ENCODE peak calls at places on chromosome 16, in ten cellular contexts. B, M, H, Y, O, R, V, G, S and W are unnamed samples.
A peak's percentile ranks its signal among the peaks of the same experiment; 100 is the strongest.

GRCh38 chr16:3581392-3581791 is 4.2 kb upstream of the NLRC3 start:
- DNase-seq in R (no peak), V (no peak), O (no peak), B (no peak), H (no peak), S (no peak), Y (no peak), G (no peak), M (no peak), W (no peak)

GRCh38 chr16:71870818-71871217 is 13.2 kb downstream of the ZNF821 start:
- DNase-seq in V (no peak), M (no peak), B (no peak), S (no peak), O (no peak), G (no peak), Y (no peak), R (no peak), H (no peak), W (no peak)

GRCh38 chr16:17828012-17828411 is 357.3 kb upstream of the XYLT1 start:
- DNase-seq in R (no peak), B (peak; percentile 79), S (no peak), H (no peak), M (no peak), Y (no peak), G (no peak), O (peak; percentile 92), V (no peak), W (no peak)

GRCh38 chr16:87293990-87294389 is 23.2 kb downstream of the C16orf95 start:
- DNase-seq in Y (no peak), V (no peak), S (no peak), O (no peak), R (no peak), B (no peak), G (no peak), M (no peak), H (no peak), W (no peak)

GRCh38 chr16:88703486-88704309 is 2.5 kb downstream of the RNF166 start:
- DNase-seq in S (no peak), G (peak; percentile 81), H (no peak), O (no peak), Y (no peak), V (peak; percentile 37), M (peak; percentile 63), B (no peak), R (peak; percentile 81), W (no peak)

GRCh38 chr16:64184156-64184555 is 937.7 kb downstream of the CDH11 start:
- DNase-seq in R (no peak), O (no peak), V (no peak), M (no peak), B (peak; percentile 61), Y (no peak), S (no peak), H (no peak), G (no peak), W (no peak)

GRCh38 chr16:56193951-56194726 is 2.9 kb downstream of the GNAO1 start:
- DNase-seq in H (peak; percentile 84), M (peak; percentile 38), Y (no peak), G (peak; percentile 87), R (peak; percentile 76), O (peak; percentile 57), B (peak; percentile 54), S (no peak), V (peak; percentile 54), W (peak; percentile 78)

GRCh38 chr16:46621006-46621629 is at the start of gene SHCBP1:
- DNase-seq in O (peak; percentile 71), Y (peak; percentile 92), G (peak; percentile 90), B (peak; percentile 86), S (peak; percentile 33), R (peak; percentile 56), V (peak; percentile 71), M (peak; percentile 36), H (peak; percentile 65), W (peak; percentile 46)

DNA sequence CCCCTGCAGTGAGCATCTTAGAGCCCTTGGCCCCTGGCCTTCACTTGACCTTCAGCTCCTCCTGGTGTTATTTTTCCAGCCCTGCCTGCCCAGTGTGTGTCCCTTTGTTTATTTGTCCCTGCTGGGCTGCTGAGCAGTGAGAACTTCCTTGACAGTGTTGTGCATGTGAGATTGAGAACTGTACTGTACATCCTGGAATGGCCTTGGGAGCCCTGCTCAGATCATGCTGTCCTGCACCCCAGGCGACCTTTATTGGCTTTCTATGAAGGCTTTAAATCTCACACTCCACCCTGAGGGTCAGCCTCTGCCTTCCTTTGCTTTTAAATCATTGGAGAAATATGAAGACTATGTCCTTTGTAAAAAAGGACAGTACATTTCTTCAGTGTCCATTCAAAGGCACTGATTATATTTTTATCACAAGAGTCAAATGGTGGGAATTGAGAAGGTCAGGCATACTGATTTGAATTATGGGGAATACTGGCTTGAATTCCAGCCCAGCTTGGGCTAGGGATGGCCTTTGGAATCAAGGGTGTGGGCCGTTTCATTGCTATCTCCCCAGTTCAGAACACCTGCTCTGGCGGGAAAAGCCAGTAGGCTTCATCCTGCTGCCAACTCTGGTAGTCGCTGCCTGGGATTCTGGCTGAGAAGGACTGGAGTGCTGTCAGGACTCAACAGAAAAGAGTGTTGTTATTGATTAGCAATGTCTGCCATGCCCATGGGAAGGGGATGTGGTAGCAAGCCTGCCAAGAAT is 161.0 kb downstream of the SNX29 start:
- DNase-seq in M (no peak), G (no peak), O (no peak), Y (no peak), B (no peak), R (no peak), S (no peak), V (no peak), H (no peak), W (no peak)
- H3K9me3 ChIP-seq in M (no peaks in the 10 kb centered on the region), G (no peaks in the 10 kb centered on the region), O (no peaks in the 10 kb centered on the region), Y (no peaks in the 10 kb centered on the region), B (no peaks in the 10 kb centered on the region), R (no peaks in the 10 kb centered on the region), S (no peaks in the 10 kb centered on the region), V (no peaks in the 10 kb centered on the region), H (no peaks in the 10 kb centered on the region), W (no peaks in the 10 kb centered on the region)

GRCh38 chr16:896261-897199 is 74.3 kb downstream of the LMF1 start:
- DNase-seq in Y (no peak), H (no peak), V (no peak), O (no peak), S (no peak), B (no peak), R (no peak), G (no peak), M (no peak), W (no peak)

GRCh38 chr16:895371-895770 is 75.4 kb downstream of the LMF1 start:
- DNase-seq in H (no peak), R (no peak), M (no peak), O (no peak), V (no peak), S (no peak), Y (no peak), G (no peak), B (no peak), W (no peak)

GRCh38 chr16:897701-898100 is 73.1 kb downstream of the LMF1 start:
- DNase-seq in R (no peak), Y (no peak), G (no peak), V (no peak), B (no peak), H (no peak), M (no peak), O (no peak), S (no peak), W (no peak)

GRCh38 chr16:898216-898615 is 72.6 kb downstream of the LMF1 start:
- DNase-seq in B (no peak), O (no peak), M (no peak), Y (no peak), H (no peak), V (no peak), G (no peak), R (no peak), S (no peak), W (no peak)

DNA sequence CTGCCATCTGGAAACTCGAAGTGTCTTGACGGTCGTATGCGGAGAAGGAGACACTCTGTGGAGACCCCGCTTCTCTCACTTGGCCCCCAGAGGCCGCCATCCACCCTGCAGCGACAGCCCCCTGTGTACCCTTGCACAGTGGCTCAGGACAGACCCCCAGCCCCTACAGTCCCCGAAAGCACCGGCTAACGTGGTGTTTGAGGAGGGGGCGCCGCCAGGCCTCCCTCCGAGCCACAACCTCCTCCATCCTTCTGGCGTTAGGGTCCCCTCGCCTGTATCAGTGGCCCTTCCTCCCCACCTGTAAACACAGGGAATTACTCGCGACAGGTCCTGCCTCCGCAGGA is 73.6 kb downstream of the LMF1 start:
- DNase-seq in V (no peak), S (no peak), M (no peak), O (no peak), G (no peak), H (no peak), B (no peak), R (no peak), Y (no peak), W (no peak)
- H3K27ac ChIP-seq in V (no peak overlapping the region), S (no peak overlapping the region), M (no peak overlapping the region), O (no peak overlapping the region), G (no peak overlapping the region), H (no peak overlapping the region), B (no peak overlapping the region), R (no peak overlapping the region), Y (no peak overlapping the region), W (no peak overlapping the region)

GRCh38 chr16:1708083-1708767 is 2.2 kb downstream of the MAPK8IP3 start:
- DNase-seq in V (no peak), M (no peak), R (peak; percentile 30), H (no peak), Y (no peak), O (no peak), G (no peak), B (no peak), S (no peak), W (no peak)

GRCh38 chr16:1708768-1709180 is 2.8 kb downstream of the MAPK8IP3 start:
- DNase-seq in Y (no peak), G (no peak), R (no peak), V (no peak), S (no peak), O (peak; percentile 79), B (peak; percentile 48), H (no peak), M (no peak), W (no peak)

GRCh38 chr16:1706386-1707192 is 594 bp downstream of the MAPK8IP3 start:
- DNase-seq in V (no peak), R (peak; percentile 31), S (no peak), O (peak; percentile 29), G (no peak), H (no peak), M (no peak), B (peak; percentile 32), Y (no peak), W (no peak)

GRCh38 chr16:1705688-1706385 is at the start of gene MAPK8IP3:
- DNase-seq in R (peak; percentile 95), S (peak; percentile 62), B (peak; percentile 85), Y (peak; percentile 90), M (peak; percentile 90), O (peak; percentile 59), H (peak; percentile 82), G (peak; percentile 93), V (peak; percentile 86), W (peak; percentile 87)

DNA sequence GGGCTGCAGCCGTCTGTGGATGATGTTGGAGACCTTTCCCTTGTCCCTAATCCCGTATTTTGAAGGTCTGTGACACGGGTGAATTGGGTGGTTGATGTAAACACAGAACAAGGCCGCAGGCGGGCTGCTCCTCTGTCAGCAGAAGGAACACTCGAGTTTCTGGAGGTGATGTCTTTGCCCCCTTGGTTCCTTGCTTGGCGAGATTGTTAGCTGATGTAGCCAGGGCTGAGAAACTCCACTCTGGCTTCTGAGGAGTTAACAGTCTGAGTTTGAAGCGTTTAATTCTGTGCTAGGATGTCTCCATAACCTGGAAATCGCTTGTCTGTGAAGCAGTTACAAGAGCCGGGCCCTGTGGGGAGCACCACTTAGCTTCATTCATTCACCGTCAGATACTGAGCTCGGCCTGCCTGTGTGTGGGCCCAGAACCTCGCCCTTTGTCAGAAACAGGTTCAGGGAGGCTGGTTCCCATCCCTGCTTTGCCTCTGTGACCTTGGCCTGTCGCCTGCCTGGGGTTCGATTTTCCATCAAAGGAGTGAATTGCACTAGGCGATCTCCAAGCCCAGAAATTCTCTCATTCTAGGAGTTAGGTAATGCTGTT is 1.3 kb downstream of the MAPK8IP3 start:
- DNase-seq in M (no peak), V (no peak), O (peak; percentile 52), H (no peak), S (no peak), Y (peak; percentile 19), B (peak; percentile 41), R (no peak), G (no peak), W (no peak)
- H3K4me1 ChIP-seq in M (peaks cover 21% of the 10 kb centered on the region), V (peaks cover 8% of the 10 kb centered on the region), O (peaks cover 28% of the 10 kb centered on the region), H (peaks cover 20% of the 10 kb centered on the region), S (peaks cover 37% of the 10 kb centered on the region), Y (peaks cover 7% of the 10 kb centered on the region), B (peaks cover 6% of the 10 kb centered on the region), R (peaks cover 33% of the 10 kb centered on the region), G (no peaks in the 10 kb centered on the region), W (peaks cover 13% of the 10 kb centered on the region)

GRCh38 chr16:31807086-31807485 is 66.5 kb upstream of the ZNF267 start:
- DNase-seq in V (no peak), H (no peak), B (no peak), O (no peak), Y (no peak), R (no peak), M (no peak), G (no peak), S (no peak), W (no peak)

DNA sequence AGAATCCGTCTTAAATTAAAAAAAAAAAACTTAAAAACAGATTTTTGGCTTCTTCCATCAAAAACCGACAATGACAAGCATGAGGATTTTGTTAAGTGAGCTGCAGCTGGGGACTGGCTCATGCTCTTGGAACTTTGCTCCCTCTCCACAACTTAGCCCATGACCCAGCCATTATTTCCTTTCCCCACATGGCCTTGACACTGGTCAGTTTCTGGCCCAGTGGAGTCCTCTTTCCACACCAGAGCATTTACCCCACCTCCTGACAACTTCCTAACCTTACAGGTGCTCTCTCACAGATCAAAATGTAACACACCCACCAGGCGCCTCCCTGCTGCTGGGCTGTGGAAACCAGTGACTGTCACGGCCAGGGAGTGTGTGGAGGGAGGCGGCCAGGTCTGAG is 62.7 kb upstream of the ZNF267 start:
- DNase-seq in Y (no peak), B (no peak), M (no peak), V (no peak), R (no peak), O (no peak), S (no peak), H (no peak), G (no peak), W (no peak)
- H3K9me3 ChIP-seq in Y (no peaks in the 10 kb centered on the region), B (no peaks in the 10 kb centered on the region), M (no peaks in the 10 kb centered on the region), V (no peaks in the 10 kb centered on the region), R (no peaks in the 10 kb centered on the region), O (no peaks in the 10 kb centered on the region), S (no peaks in the 10 kb centered on the region), H (no peaks in the 10 kb centered on the region), G (no peaks in the 10 kb centered on the region), W (no peaks in the 10 kb centered on the region)